ENCODE peak calls at places on chromosomes 13 and 19, in eight cellular contexts. One of them, this sample, is unnamed.

GRCh38 chr13:33228645-33229445 is 56.7 kb downstream of the STARD13 start:
- DNase-seq in T-helper 9 cell: no peak
- DNase-seq in NCI-H460: peak; percentile 21
- DNase-seq in kidney tubule cell: peak; percentile 59
- DNase-seq in NCI-H774: peak; percentile 10
- DNase-seq in ELF-1: peak; percentile 30
- DNase-seq in mucosa of gallbladder: no peak
- DNase-seq in nephron progenitor cell: no peak
- DNase-seq in this sample: peak; percentile 45

GRCh38 chr13:43079392-43079931 is 56.1 kb downstream of the DNAJC15 start:
- DNase-seq in T-helper 9 cell: no peak
- DNase-seq in NCI-H460: no peak
- DNase-seq in kidney tubule cell: no peak
- DNase-seq in NCI-H774: no peak
- DNase-seq in ELF-1: no peak
- DNase-seq in mucosa of gallbladder: no peak
- DNase-seq in nephron progenitor cell: no peak
- DNase-seq in this sample: no peak

GRCh38 chr13:22143671-22144070 is 472.8 kb downstream of the FGF9 start:
- DNase-seq in T-helper 9 cell: no peak
- DNase-seq in NCI-H460: no peak
- DNase-seq in kidney tubule cell: no peak
- DNase-seq in NCI-H774: no peak
- DNase-seq in ELF-1: no peak
- DNase-seq in mucosa of gallbladder: no peak
- DNase-seq in nephron progenitor cell: no peak
- DNase-seq in this sample: peak; percentile 51

GRCh38 chr19:34186205-34186604 is 13.9 kb downstream of the LSM14A start:
- DNase-seq in T-helper 9 cell: no peak
- DNase-seq in NCI-H460: no peak
- DNase-seq in kidney tubule cell: no peak
- DNase-seq in NCI-H774: no peak
- DNase-seq in ELF-1: no peak
- DNase-seq in mucosa of gallbladder: no peak
- DNase-seq in nephron progenitor cell: no peak
- DNase-seq in this sample: no peak

GRCh38 chr19:49387936-49388372 is at the start of gene KASH5:
- DNase-seq in T-helper 9 cell: peak; percentile 64
- DNase-seq in NCI-H460: no peak
- DNase-seq in kidney tubule cell: peak; percentile 50
- DNase-seq in NCI-H774: peak; percentile 29
- DNase-seq in ELF-1: peak; percentile 87
- DNase-seq in mucosa of gallbladder: peak; percentile 90
- DNase-seq in nephron progenitor cell: no peak
- DNase-seq in this sample: peak; percentile 31

GRCh38 chr19:52691737-52692136 is 43.1 kb downstream of the ZNF611 start:
- DNase-seq in T-helper 9 cell: no peak
- DNase-seq in NCI-H460: no peak
- DNase-seq in kidney tubule cell: no peak
- DNase-seq in NCI-H774: no peak
- DNase-seq in ELF-1: no peak
- DNase-seq in mucosa of gallbladder: no peak
- DNase-seq in nephron progenitor cell: no peak
- DNase-seq in this sample: no peak

GRCh38 chr19:18227781-18228271 is 1.6 kb upstream of the PDE4C start:
- DNase-seq in T-helper 9 cell: no peak
- DNase-seq in NCI-H460: no peak
- DNase-seq in kidney tubule cell: no peak
- DNase-seq in NCI-H774: no peak
- DNase-seq in ELF-1: no peak
- DNase-seq in mucosa of gallbladder: no peak
- DNase-seq in nephron progenitor cell: no peak
- DNase-seq in this sample: no peak

GRCh38 chr13:30421093-30422055 is 919 bp upstream of the UBE2L5 start:
- DNase-seq in T-helper 9 cell: peak; percentile 19
- DNase-seq in NCI-H460: peak; percentile 49
- DNase-seq in kidney tubule cell: peak; percentile 81
- DNase-seq in NCI-H774: peak; percentile 14
- DNase-seq in ELF-1: peak; percentile 80
- DNase-seq in mucosa of gallbladder: peak; percentile 82
- DNase-seq in nephron progenitor cell: peak; percentile 77
- DNase-seq in this sample: peak; percentile 58

GRCh38 chr13:40197049-40197448 is 469.4 kb downstream of the FOXO1 start:
- DNase-seq in T-helper 9 cell: no peak
- DNase-seq in NCI-H460: no peak
- DNase-seq in kidney tubule cell: no peak
- DNase-seq in NCI-H774: no peak
- DNase-seq in ELF-1: no peak
- DNase-seq in mucosa of gallbladder: no peak
- DNase-seq in nephron progenitor cell: no peak
- DNase-seq in this sample: no peak

GRCh38 chr19:12162882-12163806 is at the start of gene ZNF136:
- DNase-seq in T-helper 9 cell: peak; percentile 88
- DNase-seq in NCI-H460: peak; percentile 85
- DNase-seq in kidney tubule cell: peak; percentile 97
- DNase-seq in NCI-H774: peak; percentile 91
- DNase-seq in ELF-1: peak; percentile 95
- DNase-seq in mucosa of gallbladder: peak; percentile 97
- DNase-seq in nephron progenitor cell: peak; percentile 83
- DNase-seq in this sample: peak; percentile 95

GRCh38 chr19:48915757-48916156 is 15.6 kb downstream of the NUCB1 start:
- DNase-seq in T-helper 9 cell: no peak
- DNase-seq in NCI-H460: no peak
- DNase-seq in kidney tubule cell: no peak
- DNase-seq in NCI-H774: peak; percentile 60
- DNase-seq in ELF-1: no peak
- DNase-seq in mucosa of gallbladder: no peak
- DNase-seq in nephron progenitor cell: no peak
- DNase-seq in this sample: no peak

GRCh38 chr13:94063096-94063495 is 416.4 kb downstream of the DCT start:
- DNase-seq in T-helper 9 cell: no peak
- DNase-seq in NCI-H460: no peak
- DNase-seq in kidney tubule cell: peak; percentile 29
- DNase-seq in NCI-H774: no peak
- DNase-seq in ELF-1: no peak
- DNase-seq in mucosa of gallbladder: no peak
- DNase-seq in nephron progenitor cell: no peak
- DNase-seq in this sample: no peak

GRCh38 chr13:24574847-24575246 is 62.3 kb upstream of the PARP4 start:
- DNase-seq in T-helper 9 cell: no peak
- DNase-seq in NCI-H460: no peak
- DNase-seq in kidney tubule cell: no peak
- DNase-seq in NCI-H774: no peak
- DNase-seq in ELF-1: no peak
- DNase-seq in mucosa of gallbladder: no peak
- DNase-seq in nephron progenitor cell: no peak
- DNase-seq in this sample: no peak

GRCh38 chr19:10009269-10009665 is 1.0 kb downstream of the COL5A3 start:
- DNase-seq in T-helper 9 cell: peak; percentile 51
- DNase-seq in NCI-H460: no peak
- DNase-seq in kidney tubule cell: peak; percentile 4
- DNase-seq in NCI-H774: no peak
- DNase-seq in ELF-1: peak; percentile 62
- DNase-seq in mucosa of gallbladder: peak; percentile 33
- DNase-seq in nephron progenitor cell: peak; percentile 92
- DNase-seq in this sample: no peak

GRCh38 chr13:91242652-91243051 is 104.8 kb upstream of the MIR17HG start:
- DNase-seq in T-helper 9 cell: no peak
- DNase-seq in NCI-H460: no peak
- DNase-seq in kidney tubule cell: no peak
- DNase-seq in NCI-H774: no peak
- DNase-seq in ELF-1: no peak
- DNase-seq in mucosa of gallbladder: no peak
- DNase-seq in nephron progenitor cell: no peak
- DNase-seq in this sample: no peak

This sample was measured in bronchial epithelial cell.